ENCODE peak calls at places on chromosomes 3 and 15, in nine cellular contexts. One of them, this sample, is unnamed.

GRCh38 chr3:22542311-22542710 is 660.8 kb upstream of the UBE2E2 start:
- DNase-seq in mesendoderm: peak
- DNase-seq in fibroblast of pulmonary artery: peak
- DNase-seq in nucleus accumbens: no peak
- DNase-seq in H7: no peak
- DNase-seq in aorta: no peak
- DNase-seq in H54: no peak
- DNase-seq in EL: peak
- DNase-seq in endothelial cell of umbilical vein: no peak
- DNase-seq in this sample: no peak

GRCh38 chr3:133592843-133593242 is 19.4 kb downstream of the CDV3 start:
- DNase-seq in mesendoderm: no peak
- DNase-seq in fibroblast of pulmonary artery: no peak
- DNase-seq in nucleus accumbens: no peak
- DNase-seq in H7: no peak
- DNase-seq in aorta: no peak
- DNase-seq in H54: no peak
- DNase-seq in EL: no peak
- DNase-seq in endothelial cell of umbilical vein: no peak
- DNase-seq in this sample: no peak

GRCh38 chr15:75397494-75397893 is 29.1 kb upstream of the MAN2C1 start:
- DNase-seq in mesendoderm: no peak
- DNase-seq in fibroblast of pulmonary artery: no peak
- DNase-seq in nucleus accumbens: no peak
- DNase-seq in H7: no peak
- DNase-seq in aorta: no peak
- DNase-seq in H54: no peak
- DNase-seq in EL: peak
- DNase-seq in endothelial cell of umbilical vein: no peak
- DNase-seq in this sample: no peak

GRCh38 chr3:127733781-127734180 is 61.0 kb downstream of the ABTB1 start:
- DNase-seq in mesendoderm: no peak
- DNase-seq in fibroblast of pulmonary artery: no peak
- DNase-seq in nucleus accumbens: no peak
- DNase-seq in H7: no peak
- DNase-seq in aorta: no peak
- DNase-seq in H54: no peak
- DNase-seq in EL: no peak
- DNase-seq in endothelial cell of umbilical vein: no peak
- DNase-seq in this sample: peak

GRCh38 chr3:52289338-52289746 is 1.7 kb downstream of the GLYCTK start:
- DNase-seq in mesendoderm: no peak
- DNase-seq in fibroblast of pulmonary artery: no peak
- DNase-seq in nucleus accumbens: no peak
- DNase-seq in H7: no peak
- DNase-seq in aorta: peak
- DNase-seq in H54: no peak
- DNase-seq in EL: no peak
- DNase-seq in endothelial cell of umbilical vein: no peak
- DNase-seq in this sample: no peak

GRCh38 chr3:4426782-4427344 is 40.2 kb downstream of the SUMF1 start:
- DNase-seq in mesendoderm: peak
- DNase-seq in fibroblast of pulmonary artery: peak
- DNase-seq in nucleus accumbens: no peak
- DNase-seq in H7: no peak
- DNase-seq in aorta: no peak
- DNase-seq in H54: peak
- DNase-seq in EL: peak
- DNase-seq in endothelial cell of umbilical vein: peak
- DNase-seq in this sample: peak

GRCh38 chr15:101490922-101491738 is 1.6 kb upstream of the PCSK6 start:
- DNase-seq in mesendoderm: no peak
- DNase-seq in fibroblast of pulmonary artery: no peak
- DNase-seq in nucleus accumbens: no peak
- DNase-seq in H7: peak
- DNase-seq in aorta: no peak
- DNase-seq in H54: no peak
- DNase-seq in EL: no peak
- DNase-seq in endothelial cell of umbilical vein: no peak
- DNase-seq in this sample: no peak

GRCh38 chr3:71850654-71851053 is 65.7 kb upstream of the PROK2 start:
- DNase-seq in mesendoderm: no peak
- DNase-seq in fibroblast of pulmonary artery: no peak
- DNase-seq in nucleus accumbens: no peak
- DNase-seq in H7: no peak
- DNase-seq in aorta: no peak
- DNase-seq in H54: no peak
- DNase-seq in EL: no peak
- DNase-seq in endothelial cell of umbilical vein: no peak
- DNase-seq in this sample: no peak

This sample was measured in A673.